ENCODE peak calls at places on chromosomes 4 and X, in eight cellular contexts. V is DND-41, B is K562, W is BJ, Q is epithelial cell of esophagus, D is hepatocyte, T is astrocyte of the cerebellum, R is fibroblast of pulmonary artery. P is an unnamed sample.

GRCh38 chrX:6382284-6382683 is 152.6 kb downstream of the VCX3A start:
- DNase-seq in V (no peak), B (no peak), W (no peak), Q (no peak), D (peak; percentile 9), T (no peak), R (no peak), P (no peak)

GRCh38 chrX:110414679-110415439 is 56.2 kb downstream of the RTL9 start:
- DNase-seq in V (no peak), B (no peak), W (peak; percentile 42), Q (no peak), D (no peak), T (no peak), R (no peak), P (no peak)

GRCh38 chr4:25970691-25971427 is 56.8 kb downstream of the SMIM20 start:
- DNase-seq in V (no peak), B (no peak), W (no peak), Q (no peak), D (peak; percentile 50), T (no peak), R (peak; percentile 27), P (no peak)

GRCh38 chrX:39577976-39578962 is 519.5 kb downstream of the BCOR start:
- DNase-seq in V (peak; percentile 67), B (no peak), W (no peak), Q (no peak), D (no peak), T (no peak), R (peak; percentile 7), P (no peak)

GRCh38 chr4:168836482-168836881 is 173.6 kb downstream of the CBR4 start:
- DNase-seq in V (no peak), B (no peak), W (no peak), Q (no peak), D (no peak), T (no peak), R (no peak), P (no peak)

GRCh38 chrX:17474892-17475291 is 99.9 kb downstream of the NHS start:
- DNase-seq in V (no peak), B (no peak), W (peak; percentile 18), Q (peak; percentile 32), D (no peak), T (no peak), R (peak; percentile 31), P (no peak)

GRCh38 chrX:2614911-2615310 is 76.2 kb upstream of the CD99 start:
- DNase-seq in V (no peak), B (peak; percentile 43), W (peak; percentile 74), Q (peak; percentile 65), D (peak; percentile 73), T (peak; percentile 32), R (peak; percentile 91), P (peak; percentile 59)

GRCh38 chr4:22573198-22573597 is 57.3 kb upstream of the ADGRA3 start:
- DNase-seq in V (no peak), B (no peak), W (no peak), Q (peak; percentile 7), D (peak; percentile 13), T (peak; percentile 9), R (peak; percentile 24), P (no peak)

GRCh38 chr4:42588909-42589308 is 68.0 kb downstream of the ATP8A1 start:
- DNase-seq in V (no peak), B (peak; percentile 24), W (no peak), Q (no peak), D (no peak), T (no peak), R (no peak), P (no peak)

GRCh38 chr4:136818811-136819210 is 713.5 kb downstream of the PCDH18 start:
- DNase-seq in V (no peak), B (no peak), W (no peak), Q (peak; percentile 13), D (no peak), T (no peak), R (peak; percentile 52), P (no peak)

GRCh38 chr4:14934704-14935390 is 67.4 kb upstream of the CPEB2 start:
- DNase-seq in V (no peak), B (no peak), W (no peak), Q (no peak), D (no peak), T (no peak), R (no peak), P (no peak)

GRCh38 chr4:171648926-171649325 is 164.3 kb upstream of the GALNTL6 start:
- DNase-seq in V (no peak), B (no peak), W (no peak), Q (no peak), D (no peak), T (no peak), R (no peak), P (no peak)

GRCh38 chrX:50403903-50404302 is 66.7 kb downstream of the DGKK start:
- DNase-seq in V (no peak), B (no peak), W (no peak), Q (no peak), D (no peak), T (no peak), R (no peak), P (no peak)

GRCh38 chrX:16695079-16695676 is 17.3 kb downstream of the CTPS2 start:
- DNase-seq in V (peak; percentile 55), B (peak; percentile 67), W (no peak), Q (peak; percentile 52), D (peak; percentile 77), T (peak; percentile 48), R (peak; percentile 62), P (no peak)

GRCh38 chr4:39710098-39710896 is 12.4 kb downstream of the UBE2K start:
- DNase-seq in V (no peak), B (no peak), W (no peak), Q (no peak), D (no peak), T (no peak), R (no peak), P (no peak)

GRCh38 chr4:5142726-5143125 is 91.4 kb downstream of the STK32B start:
- DNase-seq in V (peak; percentile 15), B (peak; percentile 51), W (no peak), Q (peak; percentile 34), D (peak; percentile 63), T (peak; percentile 28), R (peak; percentile 59), P (no peak)

GRCh38 chrX:44433556-44433955 is 90.1 kb upstream of the EFHC2 start:
- DNase-seq in V (no peak), B (no peak), W (no peak), Q (peak; percentile 24), D (no peak), T (no peak), R (no peak), P (no peak)

GRCh38 chr4:165328101-165328425 is 594 bp downstream of the MSMO1 start:
- DNase-seq in V (no peak), B (no peak), W (no peak), Q (no peak), D (no peak), T (no peak), R (no peak), P (no peak)

GRCh38 chr4:165327211-165328100 is at the start of gene MSMO1:
- DNase-seq in V (peak; percentile 99), B (peak; percentile 98), W (peak; percentile 94), Q (peak; percentile 100), D (peak; percentile 99), T (peak; percentile 98), R (peak; percentile 99), P (peak; percentile 90)

GRCh38 chr4:165328708-165329107 is 1.2 kb downstream of the MSMO1 start:
- DNase-seq in V (no peak), B (peak; percentile 38), W (no peak), Q (no peak), D (peak; percentile 28), T (no peak), R (no peak), P (no peak)

GRCh38 chr4:165325732-165326512 is 1.5 kb upstream of the MSMO1 start:
- DNase-seq in V (no peak), B (peak; percentile 74), W (no peak), Q (peak; percentile 90), D (peak; percentile 68), T (peak; percentile 27), R (peak; percentile 83), P (peak; percentile 46)

GRCh38 chr4:165326831-165327210 is 648 bp upstream of the MSMO1 start:
- DNase-seq in V (peak; percentile 30), B (peak; percentile 64), W (no peak), Q (peak; percentile 50), D (peak; percentile 67), T (no peak), R (peak; percentile 49), P (no peak)
- TF ChIP-seq CTCF in V (no peak), B (no peak), W (no peak), Q (no peak), D (no peak), T (no peak), R (no peak), P (no peak)

GRCh38 chr4:1578301-1578781 is 105.8 kb downstream of the FAM53A start:
- DNase-seq in V (no peak), B (no peak), W (no peak), Q (no peak), D (no peak), T (no peak), R (no peak), P (no peak)
- H3K4me3 ChIP-seq in V (no peak overlapping the region), B (no peak overlapping the region), W (peak overlapping the region; percentile 80), Q (no peak overlapping the region), D (no peak overlapping the region), T (no peak overlapping the region), R (peak overlapping the region; percentile 59), P (no peak overlapping the region)

DNA sequence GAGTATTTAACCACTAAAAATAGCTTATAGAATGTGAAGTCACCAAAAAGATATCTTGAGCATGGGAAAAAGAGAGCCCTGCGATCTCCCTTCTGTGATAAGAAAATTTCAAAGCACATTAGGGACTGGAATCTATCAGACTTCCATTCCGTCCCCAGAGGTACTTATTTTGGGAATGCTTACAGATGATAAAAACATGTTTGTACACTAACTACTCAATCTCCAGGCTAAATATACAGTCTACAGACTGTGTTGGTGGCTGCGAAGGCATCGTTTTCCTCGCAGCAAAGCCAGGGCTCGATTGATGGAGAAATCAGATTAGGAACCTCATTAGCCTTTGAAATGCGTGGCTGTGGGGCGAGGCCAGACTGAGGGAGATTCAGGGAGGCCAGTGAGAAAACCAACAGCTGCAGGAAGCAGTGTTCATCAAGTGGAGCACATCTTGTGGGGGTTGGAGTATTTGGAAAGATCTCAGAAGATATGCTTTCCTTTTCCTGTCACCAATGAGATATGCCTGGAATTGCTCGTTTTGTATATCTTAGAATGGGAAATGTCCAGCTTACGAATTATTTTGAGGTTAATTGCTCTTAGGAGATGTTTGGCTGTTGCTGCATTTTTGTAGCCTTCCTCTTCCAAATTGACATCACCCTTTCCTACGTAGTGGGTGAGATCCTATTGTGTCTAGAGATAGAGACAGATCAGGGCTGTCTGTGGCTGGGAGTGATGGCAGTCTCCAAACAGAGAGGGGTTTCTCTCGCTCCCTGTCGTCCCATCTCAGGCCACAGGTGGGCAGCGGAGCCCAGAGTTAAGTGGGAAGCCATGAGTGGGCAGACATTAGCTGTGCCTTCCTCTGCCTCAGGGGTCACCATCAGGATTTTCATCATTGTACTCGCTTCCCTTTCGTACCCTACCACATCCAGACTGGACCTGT is 225.0 kb upstream of the FAT1 start:
- DNase-seq in V (no peak), B (no peak), W (peak; percentile 42), Q (no peak), D (peak; percentile 35), T (no peak), R (peak; percentile 40), P (no peak)
- TF ChIP-seq CTCF in V (peak; percentile 11), B (peak; percentile 11), W (peak; percentile 59), Q (peak; percentile 18), D (peak; percentile 45), T (peak; percentile 70), R (peak; percentile 65), P (peak; percentile 66)

DNA sequence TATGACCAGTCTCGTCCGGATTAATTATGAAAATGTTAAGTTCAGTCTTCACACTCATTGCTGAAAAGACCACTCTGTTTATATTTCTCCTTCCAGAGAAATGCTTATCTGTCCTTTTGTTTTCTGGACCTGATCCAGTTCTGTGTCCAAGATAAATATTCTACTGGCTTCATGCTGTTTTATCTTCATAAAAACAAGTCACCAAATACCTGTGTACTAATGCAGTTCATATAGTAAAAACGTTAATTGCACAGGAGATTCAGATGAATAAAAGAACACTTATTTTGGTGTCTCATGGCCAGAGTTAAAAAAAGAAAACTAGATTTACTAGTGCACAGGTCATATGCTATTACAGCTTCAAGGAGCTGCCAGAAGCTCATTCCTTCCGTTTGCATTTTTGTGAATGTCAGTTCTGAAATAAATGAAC is 17.3 kb downstream of the FNIP2 start:
- DNase-seq in V (no peak), B (no peak), W (no peak), Q (no peak), D (no peak), T (peak; percentile 48), R (no peak), P (no peak)
- H3K4me3 ChIP-seq in V (no peak overlapping the region), B (no peak overlapping the region), W (no peak overlapping the region), Q (no peak overlapping the region), D (no peak overlapping the region), T (no peak overlapping the region), R (no peak overlapping the region), P (no peak overlapping the region)

P was measured in AG04449.